ENCODE peak calls at places on chromosome 18, in four cellular contexts. L, Q, P and W are unnamed samples.

GRCh38 chr18:79687806-79688205 is 8.2 kb downstream of the CTDP1 start:
- DNase-seq in L (no peak), Q (no peak), P (no peak), W (no peak)

GRCh38 chr18:45976581-45977373 is 9.6 kb upstream of the EPG5 start:
- DNase-seq in L (no peak), Q (no peak), P (no peak), W (no peak)

GRCh38 chr18:74625157-74625556 is 27.5 kb downstream of the ZNF407 start:
- DNase-seq in L (no peak), Q (no peak), P (no peak), W (no peak)

GRCh38 chr18:79197531-79197930 is 128.3 kb downstream of the ATP9B start:
- DNase-seq in L (no peak), Q (no peak), P (no peak), W (no peak)

GRCh38 chr18:72830109-72830508 is 37.7 kb downstream of the NETO1 start:
- DNase-seq in L (no peak), Q (no peak), P (peak; percentile 53), W (peak; percentile 4)

GRCh38 chr18:67957684-67958083 is 441.2 kb upstream of the DSEL start:
- DNase-seq in L (no peak), Q (no peak), P (no peak), W (no peak)

GRCh38 chr18:78445880-78446279 is 533.7 kb upstream of the SALL3 start:
- DNase-seq in L (no peak), Q (no peak), P (no peak), W (no peak)

GRCh38 chr18:42310956-42311355 is 355.9 kb downstream of the PIK3C3 start:
- DNase-seq in L (no peak), Q (no peak), P (no peak), W (no peak)

GRCh38 chr18:11533942-11534496 is 75.4 kb upstream of the SLC35G4 start:
- DNase-seq in L (no peak), Q (no peak), P (no peak), W (no peak)

GRCh38 chr18:44238449-44238848 is 442.2 kb upstream of the SETBP1 start:
- DNase-seq in L (no peak), Q (no peak), P (no peak), W (no peak)

GRCh38 chr18:59502222-59502898 is 143.3 kb upstream of the LMAN1 start:
- DNase-seq in L (no peak), Q (no peak), P (no peak), W (no peak)

GRCh38 chr18:77093584-77093983 is 39.0 kb downstream of the MBP start:
- DNase-seq in L (no peak), Q (no peak), P (no peak), W (no peak)

GRCh38 chr18:34077599-34077998 is 147.1 kb downstream of the NOL4 start:
- DNase-seq in L (no peak), Q (no peak), P (no peak), W (peak; percentile 3)

GRCh38 chr18:8365528-8365927 is 243.7 kb upstream of the RAB12 start:
- DNase-seq in L (no peak), Q (no peak), P (no peak), W (no peak)

GRCh38 chr18:22346342-22346967 is 71.3 kb downstream of the CTAGE1 start:
- DNase-seq in L (peak; percentile 91), Q (peak; percentile 81), P (no peak), W (no peak)